ENCODE peak calls at places on chromosome 15, in five cellular contexts. O is endothelial cell, N is GM23338, C is A549, L is neural crest cell. E is an unnamed sample.
A peak's percentile ranks its signal among the peaks of the same experiment; 100 is the strongest.

GRCh38 chr15:55649058-55649423 is 60.9 kb upstream of the PYGO1 start:
- DNase-seq in O (no peak), N (no peak), C (no peak), L (no peak), E (no peak)

GRCh38 chr15:65079580-65079979 is 3.0 kb downstream of the KBTBD13 start:
- DNase-seq in O (no peak), N (no peak), C (no peak), L (no peak), E (no peak)

GRCh38 chr15:63553388-63553791 is 43.8 kb upstream of the FBXL22 start:
- DNase-seq in O (no peak), N (peak; percentile 67), C (no peak), L (no peak), E (no peak)

GRCh38 chr15:53072077-53072476 is 281.9 kb upstream of the ONECUT1 start:
- DNase-seq in O (peak; percentile 87), N (peak; percentile 76), C (peak; percentile 65), L (peak; percentile 78), E (no peak)

GRCh38 chr15:99981223-99981647 is 248.0 kb upstream of the LYSMD4 start:
- DNase-seq in O (no peak), N (peak; percentile 37), C (no peak), L (no peak), E (no peak)

GRCh38 chr15:38176155-38176554 is 76.5 kb upstream of the SPRED1 start:
- DNase-seq in O (no peak), N (no peak), C (no peak), L (no peak), E (peak; percentile 31)

GRCh38 chr15:74400915-74401757 is 32.6 kb downstream of the SEMA7A start:
- DNase-seq in O (no peak), N (no peak), C (no peak), L (no peak), E (no peak)

GRCh38 chr15:84832446-84833040 is 15.4 kb downstream of the ALPK3 start:
- DNase-seq in O (no peak), N (no peak), C (no peak), L (no peak), E (no peak)

GRCh38 chr15:67127334-67127664 is 61.9 kb downstream of the SMAD3 start:
- DNase-seq in O (no peak), N (no peak), C (peak; percentile 65), L (no peak), E (no peak)

GRCh38 chr15:84624359-84624758 is 23.6 kb downstream of the ZSCAN2 start:
- DNase-seq in O (no peak), N (no peak), C (no peak), L (no peak), E (no peak)

GRCh38 chr15:29888651-29889050 is 66.4 kb upstream of the TJP1 start:
- DNase-seq in O (no peak), N (peak; percentile 62), C (no peak), L (no peak), E (no peak)

GRCh38 chr15:79505956-79506355 is 73.8 kb downstream of the MINAR1 start:
- DNase-seq in O (peak; percentile 7), N (peak; percentile 27), C (no peak), L (no peak), E (no peak)
- TF ChIP-seq CTCF in O (no peak), N (no peak), C (no peak), L (no peak), E (no peak)

GRCh38 chr15:40354408-40355171 is 3.4 kb upstream of the DISP2 start:
- DNase-seq in O (peak; percentile 52), N (peak; percentile 83), C (peak; percentile 23), L (no peak), E (no peak)
- TF ChIP-seq CTCF in O (no peak), N (peak; percentile 49), C (no peak), L (peak; percentile 49), E (peak; percentile 5)

GRCh38 chr15:98506711-98507110 is 141.6 kb upstream of the IGF1R start:
- DNase-seq in O (no peak), N (no peak), C (no peak), L (no peak), E (no peak)
- TF ChIP-seq CTCF in O (no peak), N (no peak), C (no peak), L (no peak), E (no peak)

DNA sequence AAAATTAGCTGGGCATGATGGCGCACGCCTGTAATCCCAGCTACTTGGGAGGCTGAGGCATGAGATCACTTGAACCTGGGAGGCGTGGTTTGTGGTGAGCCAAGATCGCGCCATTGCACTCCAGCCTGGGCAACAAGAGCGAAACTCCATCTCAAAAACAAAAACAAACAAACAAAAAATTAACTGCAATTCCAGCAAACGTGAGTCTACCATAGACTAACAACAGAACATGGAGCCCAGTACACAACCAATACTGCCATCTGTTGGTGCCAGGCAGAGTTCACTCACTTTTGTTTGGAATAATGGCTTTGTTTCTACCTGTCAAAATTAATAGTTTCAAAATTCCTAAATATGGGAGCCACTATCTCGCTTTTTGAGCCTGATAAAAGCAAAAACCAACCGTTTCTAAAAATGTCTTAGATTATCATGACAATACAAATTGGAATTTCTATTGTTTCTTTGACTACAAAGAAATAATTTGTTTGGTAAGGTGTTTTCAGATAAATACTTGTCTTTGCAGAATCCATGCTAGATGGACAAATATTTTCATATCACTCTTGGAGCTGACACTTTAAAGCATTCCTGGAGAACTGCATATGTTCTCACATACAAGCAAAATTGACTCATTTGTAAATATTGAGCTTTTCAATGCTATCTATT is 45.0 kb downstream of the GPR176 start:
- DNase-seq in O (peak; percentile 33), N (peak; percentile 47), C (peak; percentile 11), L (peak; percentile 3), E (peak; percentile 29)
- TF ChIP-seq CTCF in O (peak; percentile 53), N (peak; percentile 69), C (peak; percentile 43), L (peak; percentile 65), E (peak; percentile 37)

GRCh38 chr15:91864669-91865068 is 11.2 kb downstream of the SLCO3A1 start:
- DNase-seq in O (no peak), N (no peak), C (no peak), L (no peak), E (no peak)
- TF ChIP-seq CTCF in O (no peak), N (no peak), C (no peak), L (no peak), E (no peak)

DNA sequence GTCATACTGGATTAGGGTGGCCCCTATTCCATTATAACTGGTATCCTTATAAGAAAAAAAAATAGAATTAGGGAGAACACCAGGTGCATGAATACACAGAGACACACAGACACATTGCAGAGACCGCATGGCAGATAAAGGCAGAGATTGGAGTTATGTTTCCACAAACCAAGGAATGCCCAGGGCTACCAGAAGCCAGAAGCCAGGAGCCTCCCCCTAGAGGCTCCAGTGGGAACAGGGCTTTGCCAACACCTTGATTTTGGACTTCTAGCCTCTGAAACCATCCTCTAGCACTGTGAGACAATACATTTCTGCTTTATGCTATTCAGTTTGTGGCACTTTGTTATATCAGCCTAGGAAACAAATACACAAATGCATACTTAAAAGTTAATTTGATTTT is 10.4 kb downstream of the GOLM2 start:
- DNase-seq in O (no peak), N (peak; percentile 75), C (peak; percentile 14), L (no peak), E (no peak)
- TF ChIP-seq CTCF in O (no peak), N (peak; percentile 65), C (peak; percentile 19), L (peak; percentile 51), E (no peak)

DNA sequence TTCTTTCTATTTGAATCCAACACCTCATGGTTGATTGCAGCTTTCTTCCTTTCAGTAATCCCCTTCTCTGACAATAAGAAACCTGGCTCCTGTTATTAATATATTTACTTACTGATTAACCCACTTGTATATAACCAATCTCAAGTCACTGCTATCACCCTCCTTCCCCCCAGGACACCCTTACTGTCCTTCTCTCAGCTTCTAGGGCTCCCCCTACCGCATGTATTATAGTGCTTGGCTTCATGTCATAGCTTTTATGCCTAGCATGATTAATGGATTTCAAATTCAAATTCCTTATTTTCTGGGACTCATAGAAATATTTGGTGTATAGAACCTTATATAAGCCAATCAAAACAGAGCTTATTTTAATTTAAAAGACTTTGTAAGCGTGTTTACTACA is 75.7 kb upstream of the BNIP2 start:
- DNase-seq in O (no peak), N (no peak), C (no peak), L (no peak), E (no peak)
- TF ChIP-seq CTCF in O (no peak), N (peak; percentile 48), C (no peak), L (no peak), E (no peak)

DNA sequence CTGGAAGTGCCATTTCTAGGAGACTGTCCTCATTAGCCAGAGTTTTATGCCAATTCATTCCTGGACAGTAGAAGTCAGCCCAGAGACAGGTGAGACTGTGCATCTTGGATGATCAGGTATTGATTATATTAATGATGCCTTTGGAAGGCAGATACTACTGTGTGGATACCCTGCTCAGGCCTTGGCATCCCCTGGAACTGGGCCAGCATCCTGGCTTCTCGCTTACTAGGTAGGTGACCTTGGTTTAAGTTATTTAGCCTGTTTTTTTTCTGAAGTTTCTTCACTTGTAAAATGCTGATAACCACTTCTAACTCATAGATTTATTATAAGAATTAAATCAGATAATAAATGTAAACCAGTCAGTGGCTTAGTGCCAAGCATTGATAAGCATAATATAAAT is 390.4 kb upstream of the SEMA6D start:
- DNase-seq in O (no peak), N (no peak), C (no peak), L (no peak), E (no peak)
- TF ChIP-seq CTCF in O (no peak), N (no peak), C (no peak), L (no peak), E (no peak)